ENCODE peak calls at places on chromosomes 1 and 21, in seven cellular contexts. G is CD4-positive, alpha-beta T cell; F is upper lobe of right lung; R is fibroblast of pulmonary artery; A is tibial artery; C is prostate gland; T is IMR-90. W is an unnamed sample.

GRCh38 chr1:6951536-6951935 is 166.3 kb downstream of the CAMTA1 start:
- DNase-seq in A (no peak), C (no peak), G (no peak), T (no peak), R (no peak), F (no peak), W (no peak)

GRCh38 chr1:158864595-158864994 is 33.4 kb downstream of the MNDA start:
- DNase-seq in T (no peak), R (no peak), A (no peak), F (no peak), G (no peak), C (no peak), W (no peak)

GRCh38 chr21:34688145-34688544 is 19.4 kb downstream of the CLIC6 start:
- DNase-seq in F (no peak), T (no peak), A (no peak), C (no peak), R (no peak), G (no peak), W (no peak)

GRCh38 chr1:231053493-231054162 is 13.6 kb upstream of the FAM89A start:
- DNase-seq in G (no peak), T (peak), C (peak), A (no peak), F (no peak), R (peak), W (no peak)

GRCh38 chr1:163824006-163824405 is 502.3 kb downstream of the NUF2 start:
- DNase-seq in C (no peak), T (peak), F (no peak), A (no peak), R (peak), G (no peak), W (no peak)

GRCh38 chr1:168636200-168636599 is 59.8 kb downstream of the XCL1 start:
- DNase-seq in T (no peak), G (no peak), C (no peak), R (peak), A (no peak), F (no peak), W (no peak)

GRCh38 chr1:105427543-105427942 is 1628.9 kb upstream of the PRMT6 start:
- DNase-seq in G (no peak), F (no peak), T (no peak), R (peak), A (no peak), C (no peak), W (no peak)

GRCh38 chr21:20302084-20302483 is 696.1 kb upstream of the NCAM2 start:
- DNase-seq in R (no peak), F (no peak), C (no peak), G (no peak), A (no peak), T (no peak), W (no peak)

GRCh38 chr1:228299901-228300300 is 92.1 kb downstream of the OBSCN start:
- DNase-seq in G (no peak), F (peak), C (no peak), A (no peak), R (no peak), T (no peak), W (no peak)

GRCh38 chr1:22673486-22674409 is 20.7 kb downstream of the C1QB start:
- DNase-seq in A (peak), G (no peak), T (peak), R (peak), F (no peak), C (no peak), W (no peak)

GRCh38 chr21:34626131-34626530 is 11.2 kb upstream of the RCAN1 start:
- DNase-seq in F (no peak), G (no peak), R (no peak), T (no peak), A (no peak), C (no peak), W (no peak)

GRCh38 chr1:229240532-229240931 is 30.4 kb upstream of the RAB4A start:
- DNase-seq in R (no peak), F (no peak), G (no peak), C (no peak), A (no peak), T (no peak), W (no peak)

GRCh38 chr1:5367306-5367705 is 624.9 kb downstream of the NPHP4 start:
- DNase-seq in T (no peak), A (no peak), G (no peak), R (no peak), F (no peak), C (no peak), W (no peak)

GRCh38 chr21:46094401-46095105 is 3.4 kb upstream of the COL6A2 start:
- DNase-seq in C (no peak), F (peak), A (no peak), G (no peak), R (no peak), T (no peak), W (no peak)

GRCh38 chr1:27357281-27358037 is 9.3 kb downstream of the MAP3K6 start:
- DNase-seq in G (peak), T (peak), F (peak), R (peak), A (peak), C (peak), W (peak)

GRCh38 chr1:101174722-101175121 is 62.1 kb upstream of the S1PR1 start:
- DNase-seq in A (no peak), R (peak), C (no peak), T (peak), G (no peak), F (no peak), W (no peak)

GRCh38 chr21:38954450-38955059 is 148.8 kb downstream of the ETS2 start:
- DNase-seq in G (no peak), C (no peak), A (no peak), F (no peak), R (no peak), T (no peak), W (no peak)

GRCh38 chr1:114756949-114757454 is 782 bp downstream of the CSDE1 start:
- DNase-seq in C (peak), G (no peak), A (peak), T (peak), R (peak), F (peak), W (no peak)

GRCh38 chr1:81548918-81549587 is 251.7 kb upstream of the ADGRL2 start:
- DNase-seq in F (no peak), A (no peak), T (no peak), R (no peak), G (no peak), C (no peak), W (no peak)

GRCh38 chr1:167522246-167522645 is 3.9 kb upstream of the CD247 start:
- DNase-seq in G (no peak), F (no peak), C (no peak), R (peak), A (no peak), T (no peak), W (no peak)

GRCh38 chr1:243394610-243395490 is 139.0 kb downstream of the SDCCAG8 start:
- DNase-seq in G (no peak), A (no peak), C (no peak), R (no peak), T (no peak), F (no peak), W (no peak)

GRCh38 chr21:25881524-25882376 is 147.0 kb downstream of the GABPA start:
- DNase-seq in F (peak), G (peak), T (peak), C (peak), A (peak), R (peak), W (peak)

GRCh38 chr21:29075706-29076447 is 2.4 kb upstream of the CCT8 start:
- DNase-seq in F (no peak), C (no peak), T (peak), R (no peak), A (no peak), G (no peak), W (no peak)

GRCh38 chr1:75725861-75726361 is 1.4 kb downstream of the ACADM start:
- DNase-seq in G (no peak), A (no peak), T (no peak), R (no peak), C (no peak), F (no peak), W (no peak)

GRCh38 chr21:28632718-28633408 is 359.8 kb downstream of the LTN1 start:
- DNase-seq in G (no peak), C (peak), A (no peak), F (no peak), R (peak), T (peak), W (no peak)

GRCh38 chr1:232628335-232629214 is 1.4 kb downstream of the SIPA1L2 start:
- DNase-seq in F (no peak), C (no peak), A (no peak), G (no peak), R (peak), T (peak), W (no peak)

GRCh38 chr1:57424231-57425027 is 569 bp upstream of the DAB1 start:
- DNase-seq in F (peak), T (peak), A (no peak), R (peak), G (no peak), C (peak), W (no peak)

GRCh38 chr1:93680121-93681094 is 1.2 kb downstream of the BCAR3 start:
- DNase-seq in T (peak), G (peak), A (peak), F (peak), R (peak), C (peak), W (peak)
- TF ChIP-seq CTCF in T (peak), G (no peak), A (peak), F (peak), R (peak), C (peak), W (no peak)

GRCh38 chr1:15110867-15111230 is 42.7 kb upstream of the TMEM51 start:
- DNase-seq in G (no peak), A (no peak), R (no peak), C (no peak), F (no peak), T (no peak), W (no peak)
- TF ChIP-seq CTCF in G (no peak), A (no peak), R (no peak), C (no peak), F (no peak), T (no peak), W (no peak)

GRCh38 chr1:218361298-218362065 is 16.3 kb downstream of the TGFB2 start:
- DNase-seq in C (no peak), F (no peak), R (peak), G (no peak), T (peak), A (no peak), W (no peak)
- TF ChIP-seq CTCF in C (peak), F (peak), R (peak), G (no peak), T (peak), A (peak), W (no peak)

DNA sequence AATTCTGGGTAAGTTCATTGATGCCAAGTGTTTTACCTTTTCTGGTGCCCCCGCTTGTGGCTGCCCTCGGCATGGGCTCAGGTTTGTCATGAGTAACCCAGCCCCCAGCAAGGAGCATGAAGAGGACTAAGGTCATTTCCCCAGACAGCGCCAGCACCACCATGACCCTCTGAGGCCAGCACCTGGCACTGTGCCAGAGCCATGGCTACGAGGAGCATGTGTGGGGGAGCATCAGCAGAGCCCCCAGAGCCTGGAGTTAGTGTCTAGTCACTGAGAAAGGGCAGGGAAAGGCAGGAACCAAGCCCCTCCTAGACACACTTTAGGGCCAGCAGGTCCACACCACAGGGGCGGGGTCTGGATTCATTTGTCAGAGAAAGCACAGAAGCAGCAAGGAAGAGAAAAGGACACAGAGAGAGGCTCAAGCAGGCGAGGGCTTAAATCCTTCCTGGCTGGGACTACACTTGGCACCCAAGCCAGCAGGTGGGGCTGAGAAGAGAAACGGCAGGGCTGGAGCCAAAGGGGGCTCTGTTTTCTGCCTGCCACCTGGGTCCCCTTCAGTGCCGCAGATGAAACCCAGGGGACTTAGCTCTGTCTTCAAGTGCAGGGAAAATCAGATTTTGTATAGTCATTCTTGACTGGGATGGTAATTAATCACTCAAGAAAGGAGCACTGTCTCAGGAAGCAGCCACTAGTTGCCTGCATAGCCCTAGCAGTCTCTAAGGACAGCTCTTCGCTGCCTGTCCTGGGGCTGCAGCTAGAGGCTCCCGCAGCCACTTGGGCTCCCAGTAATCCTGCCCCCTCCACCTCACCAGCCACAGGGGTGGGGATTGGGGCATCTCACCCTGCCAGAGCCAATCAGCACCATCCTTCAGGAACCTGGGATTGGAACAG is 79.6 kb upstream of the ZC3H12A start:
- DNase-seq in T (no peak), F (no peak), R (no peak), A (no peak), C (no peak), G (no peak), W (no peak)
- TF ChIP-seq CTCF in T (no peak), F (no peak), R (no peak), A (no peak), C (no peak), G (no peak), W (no peak)

DNA sequence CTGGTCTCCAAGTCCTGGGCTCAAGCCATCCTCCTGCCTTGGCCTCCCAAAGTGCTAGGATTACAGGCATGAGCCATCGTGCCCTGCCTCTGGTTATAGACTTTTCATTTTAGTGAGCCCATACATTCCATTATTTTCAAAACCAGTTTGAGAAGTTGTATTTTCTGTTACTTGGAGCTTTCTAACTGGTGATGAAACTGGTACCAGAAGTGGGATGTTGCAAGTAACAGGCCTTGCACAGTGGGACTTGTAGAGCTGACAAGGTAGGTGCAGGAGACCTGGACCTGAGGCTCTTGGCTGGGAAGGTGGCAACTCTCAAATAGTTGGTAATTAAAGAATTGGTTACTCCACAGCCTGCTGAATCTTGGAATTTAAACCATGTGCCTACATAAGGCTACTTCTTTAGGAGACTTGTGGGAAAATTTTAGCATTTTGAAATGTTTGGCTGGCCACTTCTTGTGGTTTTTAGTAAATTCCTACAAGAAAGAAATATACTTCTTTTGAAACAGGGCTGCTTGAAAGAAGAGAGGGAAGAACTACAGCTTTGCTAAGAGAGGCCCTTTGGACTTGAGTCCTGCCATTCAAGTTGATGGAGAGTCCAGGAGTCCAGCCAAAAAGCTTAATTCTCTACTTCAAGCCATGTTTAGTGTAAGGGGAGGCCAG is 9.8 kb upstream of the ALPL start:
- DNase-seq in A (no peak), G (no peak), C (no peak), T (peak), R (no peak), F (no peak), W (no peak)
- TF ChIP-seq CTCF in A (no peak), G (no peak), C (no peak), T (no peak), R (no peak), F (no peak), W (no peak)

DNA sequence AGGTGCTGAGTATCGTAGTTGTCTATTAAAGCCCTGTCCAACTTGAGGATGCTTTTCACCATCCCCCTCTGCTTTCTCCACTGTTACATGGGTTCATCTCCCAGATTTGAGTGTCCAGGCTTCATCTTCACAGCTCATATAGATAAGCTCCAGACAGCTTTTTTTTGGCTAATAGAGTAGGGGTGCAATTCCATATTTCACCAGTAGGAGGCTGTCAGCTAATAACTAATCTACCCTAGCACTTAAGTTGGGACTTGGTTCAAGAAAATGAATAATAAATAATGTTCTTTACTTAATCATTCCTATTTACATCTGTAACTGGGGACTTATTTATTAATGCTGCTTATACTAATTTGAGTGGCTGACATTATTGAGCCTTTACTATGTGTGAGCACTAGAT is 124.5 kb downstream of the IGSF21 start:
- DNase-seq in A (no peak), R (no peak), C (no peak), T (no peak), F (no peak), G (no peak), W (no peak)
- TF ChIP-seq CTCF in A (no peak), R (peak), C (no peak), T (no peak), F (peak), G (peak), W (no peak)

DNA sequence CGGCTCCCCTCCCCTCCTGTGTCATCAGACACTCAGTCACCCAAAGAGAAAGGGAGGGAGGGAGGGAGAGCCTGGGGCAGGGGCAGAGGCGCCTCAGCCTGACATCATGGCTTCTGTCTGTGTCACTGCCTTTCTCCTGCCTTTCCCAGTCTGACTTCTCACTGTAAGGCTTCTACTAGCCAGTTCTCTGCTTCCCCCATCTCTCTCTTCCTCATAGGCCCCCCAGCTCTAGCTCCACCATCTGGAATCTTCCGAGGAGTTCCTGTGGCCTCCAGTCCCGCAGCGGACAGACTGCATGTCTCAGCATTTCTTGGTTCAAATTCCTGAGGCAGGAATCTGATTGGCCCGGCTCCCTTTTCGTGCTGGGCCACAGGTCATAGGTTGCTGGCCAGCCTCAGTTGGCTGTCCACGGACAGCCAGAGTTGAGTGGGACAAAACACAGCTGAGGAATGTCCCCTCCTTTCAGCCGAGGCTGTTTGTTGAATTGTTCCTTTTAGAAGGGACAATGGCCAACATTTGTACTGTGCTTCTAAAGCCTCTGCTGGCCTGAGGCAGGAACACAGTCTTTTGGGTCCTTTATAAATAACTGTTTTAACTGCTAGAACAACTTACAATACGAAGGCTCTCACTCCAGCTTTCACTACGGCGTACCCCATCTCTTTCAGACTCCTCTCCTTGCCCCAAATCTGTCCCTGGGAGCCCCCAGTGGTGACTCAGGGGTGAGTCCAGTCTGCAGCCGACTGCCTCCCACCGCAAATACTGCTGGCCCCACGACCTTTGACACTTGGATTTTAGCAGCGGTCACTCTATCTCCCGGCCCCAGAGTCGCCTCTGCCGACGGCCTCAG is 18.8 kb upstream of the KANK4 start:
- DNase-seq in F (no peak), C (no peak), G (no peak), A (no peak), T (no peak), R (no peak), W (no peak)
- TF ChIP-seq CTCF in F (peak), C (no peak), G (no peak), A (no peak), T (no peak), R (no peak), W (no peak)

GRCh38 chr21:36087362-36088138 is 17.7 kb downstream of the CBR1 start:
- DNase-seq in T (peak), R (no peak), C (no peak), F (no peak), G (no peak), A (no peak), W (no peak)
- TF ChIP-seq CTCF in T (no peak), R (no peak), C (no peak), F (no peak), G (no peak), A (no peak), W (no peak)

GRCh38 chr1:46537651-46538050 is 13.8 kb downstream of the KNCN start:
- DNase-seq in G (no peak), T (no peak), F (no peak), R (no peak), C (no peak), A (no peak), W (no peak)

GRCh38 chr1:46532498-46533178 is 18.8 kb downstream of the KNCN start:
- DNase-seq in G (peak), F (peak), R (peak), T (peak), C (peak), A (peak), W (peak)

GRCh38 chr1:46533179-46533864 is 18.1 kb downstream of the KNCN start:
- DNase-seq in A (no peak), F (peak), C (no peak), T (peak), G (peak), R (peak), W (peak)

GRCh38 chr1:46536527-46536926 is 14.9 kb downstream of the KNCN start:
- DNase-seq in A (no peak), F (no peak), G (no peak), T (no peak), R (no peak), C (no peak), W (no peak)

DNA sequence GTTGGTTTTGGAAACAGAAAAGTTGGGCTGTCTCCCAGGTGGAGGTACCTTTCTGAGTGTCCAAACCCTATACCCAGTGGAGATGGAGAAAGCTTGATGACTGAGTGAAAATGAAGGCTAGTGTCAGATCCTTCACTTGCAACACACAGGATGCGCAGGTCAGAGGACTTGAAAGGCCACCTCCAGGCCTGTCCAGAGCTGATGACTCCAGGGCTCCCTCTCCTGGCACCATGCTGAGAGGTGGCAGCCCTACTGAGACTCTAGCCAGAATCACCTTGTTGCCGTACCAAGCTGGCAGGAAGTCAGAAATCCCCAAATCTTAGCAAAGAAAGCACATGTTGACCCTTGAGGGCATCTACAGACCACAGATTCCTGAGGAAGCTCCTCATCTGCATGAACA is 16.4 kb downstream of the KNCN start:
- DNase-seq in T (no peak), C (no peak), G (no peak), F (no peak), A (no peak), R (no peak), W (no peak)
- TF ChIP-seq CTCF in T (peak), C (peak), G (no peak), F (peak), A (no peak), R (peak), W (no peak)

W was measured in activated B cell treated with CpG ODN at 0.5 μM for 24 hours.